ENCODE peak calls at places on chromosomes 4 and X, in six cellular contexts. J is choroid plexus epithelial cell, R is neural crest cell, Y is lower lobe of right lung, Q is MCF 10A, K is HepG2. F is an unnamed sample.
A peak's percentile ranks its signal among the peaks of the same experiment; 100 is the strongest.

GRCh38 chr4:187811586-187811985 is 184.0 kb upstream of the ZFP42 start:
- DNase-seq in J (no peak), Q (no peak), R (no peak), Y (no peak), K (no peak), F (no peak)

GRCh38 chr4:8710416-8710815 is 117.9 kb downstream of the CPZ start:
- DNase-seq in J (no peak), Q (no peak), K (no peak), Y (peak; percentile 18), R (no peak), F (no peak)

GRCh38 chr4:78552398-78553396 is 1.1 kb downstream of the ANXA3 start:
- DNase-seq in Q (peak; percentile 70), K (peak; percentile 67), J (peak; percentile 50), Y (peak; percentile 47), R (no peak), F (no peak)

GRCh38 chr4:124321370-124321769 is 391.2 kb downstream of the ANKRD50 start:
- DNase-seq in Q (no peak), K (no peak), R (no peak), Y (no peak), J (peak; percentile 46), F (no peak)

GRCh38 chrX:114611018-114611619 is 27.2 kb downstream of the HTR2C start:
- DNase-seq in J (peak; percentile 61), R (peak; percentile 46), Y (no peak), Q (peak; percentile 62), K (peak; percentile 3), F (no peak)

GRCh38 chr4:105147226-105148151 is 813 bp downstream of the TET2 start:
- DNase-seq in K (peak; percentile 24), Y (peak; percentile 47), J (peak; percentile 54), Q (peak; percentile 51), R (peak; percentile 31), F (no peak)

GRCh38 chr4:18938343-18939109 is 917.0 kb upstream of the LCORL start:
- DNase-seq in K (no peak), R (no peak), J (peak; percentile 62), Q (no peak), Y (no peak), F (no peak)

GRCh38 chr4:190121759-190122158 is 51.8 kb upstream of the DUX4 start:
- DNase-seq in Y (no peak), K (no peak), R (no peak), Q (no peak), J (no peak), F (no peak)

GRCh38 chr4:139740531-139741041 is 75.0 kb downstream of the MGST2 start:
- DNase-seq in Q (peak; percentile 93), R (no peak), K (peak; percentile 83), Y (peak; percentile 70), J (peak; percentile 97), F (peak; percentile 97)

GRCh38 chr4:173450281-173450680 is 51.4 kb upstream of the SCRG1 start:
- DNase-seq in Q (no peak), K (no peak), J (no peak), Y (no peak), R (no peak), F (no peak)

GRCh38 chr4:96638132-96638531 is 798.2 kb downstream of the PDHA2 start:
- DNase-seq in K (no peak), Y (no peak), Q (no peak), R (no peak), J (no peak), F (peak; percentile 14)

GRCh38 chr4:121658125-121658524 is 38.7 kb downstream of the ANXA5 start:
- DNase-seq in Q (peak; percentile 18), R (no peak), J (no peak), K (no peak), Y (no peak), F (no peak)

GRCh38 chr4:52657630-52658501 is 1.2 kb downstream of the USP46 start:
- DNase-seq in Y (no peak), Q (peak; percentile 30), J (peak; percentile 75), R (peak; percentile 6), K (no peak), F (no peak)

GRCh38 chr4:106614446-106614845 is 245.9 kb upstream of the GIMD1 start:
- DNase-seq in Q (no peak), J (peak; percentile 83), Y (no peak), R (no peak), K (peak; percentile 5), F (no peak)

DNA sequence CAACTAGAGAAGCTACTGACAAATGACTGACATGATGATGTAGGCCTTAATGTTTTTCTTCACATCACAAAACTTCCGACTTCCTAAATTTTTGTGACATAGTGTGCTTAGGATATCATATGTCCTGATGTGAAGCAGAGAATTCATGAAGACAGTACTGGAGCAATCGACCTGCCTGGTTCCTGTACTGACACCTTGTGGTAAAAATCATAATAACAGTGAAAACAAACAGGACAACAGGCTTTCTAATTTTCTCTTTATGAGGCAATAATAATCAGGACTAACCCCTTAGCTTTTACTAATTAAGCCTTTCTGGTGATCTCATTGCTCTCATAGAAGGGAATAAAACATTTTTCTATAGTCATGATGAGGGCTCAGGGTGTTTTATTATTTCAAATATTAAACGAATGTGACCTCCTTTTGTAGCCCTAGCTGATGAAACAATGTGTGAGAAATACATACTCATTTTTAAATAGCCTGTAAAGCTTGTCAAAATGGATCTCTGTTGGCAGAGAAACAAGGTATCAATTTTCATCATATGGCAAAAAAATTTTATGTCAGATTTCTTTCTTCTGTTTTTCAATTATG is 158.4 kb downstream of the TENT5D start:
- DNase-seq in K (peak; percentile 6), Q (peak; percentile 45), J (peak; percentile 28), Y (no peak), R (no peak), F (peak; percentile 7)
- TF ChIP-seq CTCF in K (peak; percentile 45), Q (peak; percentile 46), J (peak; percentile 50), Y (peak; percentile 20), R (peak; percentile 59), F (peak; percentile 43)

DNA sequence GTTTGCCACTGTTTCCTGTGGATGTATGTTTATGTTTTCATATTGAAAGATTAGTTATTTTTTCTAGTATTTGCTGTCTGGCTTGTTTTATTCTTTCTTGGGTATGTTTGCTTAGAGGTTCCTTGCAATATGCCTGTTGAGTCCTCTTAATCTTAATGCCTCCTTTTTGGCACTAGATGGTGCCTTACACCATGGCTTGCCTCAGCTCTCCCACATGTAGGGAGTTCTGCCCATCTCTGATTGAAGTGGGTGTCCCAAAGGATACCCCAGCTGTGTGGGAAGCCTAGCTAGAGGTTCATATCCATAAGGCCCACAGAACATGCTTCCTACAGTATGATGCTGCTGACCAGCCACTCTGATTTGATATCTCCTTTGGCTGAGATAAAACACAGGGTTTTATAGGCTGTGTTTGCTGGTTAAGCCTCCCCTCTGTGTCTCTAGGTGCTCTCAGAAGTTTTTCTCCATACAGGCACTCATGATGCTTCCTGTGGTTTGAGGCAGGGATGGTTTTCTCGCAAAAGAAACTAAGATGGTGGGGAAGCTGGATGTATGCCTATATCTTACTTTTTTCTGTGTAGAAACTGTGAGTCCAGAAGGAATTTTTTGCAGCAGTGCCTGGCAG is 162.4 kb downstream of the ASB9 start:
- DNase-seq in K (no peak), Y (no peak), J (no peak), R (no peak), Q (peak; percentile 3), F (no peak)
- TF ChIP-seq CTCF in K (peak; percentile 8), Y (no peak), J (no peak), R (no peak), Q (no peak), F (no peak)

DNA sequence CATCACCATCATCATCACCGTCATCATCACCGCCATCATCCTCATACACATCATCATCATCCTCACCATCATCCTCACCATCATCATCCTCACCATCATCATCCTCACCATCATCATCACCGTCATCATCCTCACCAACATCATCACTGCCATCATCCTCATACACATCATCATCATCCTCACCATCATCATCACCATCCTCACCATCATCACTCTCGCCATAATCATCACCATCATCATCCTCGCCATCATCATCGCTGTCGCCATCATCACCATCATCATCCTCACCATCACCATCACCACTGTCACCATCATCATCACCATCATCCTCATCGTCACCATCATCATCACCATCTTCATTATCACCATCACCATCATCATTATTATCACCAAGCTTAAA is 19.8 kb upstream of the DHRSX start:
- DNase-seq in K (no peak), Y (no peak), Q (no peak), R (no peak), J (no peak), F (no peak)
- TF ChIP-seq CTCF in K (no peak), Y (no peak), Q (no peak), R (no peak), J (no peak), F (no peak)

DNA sequence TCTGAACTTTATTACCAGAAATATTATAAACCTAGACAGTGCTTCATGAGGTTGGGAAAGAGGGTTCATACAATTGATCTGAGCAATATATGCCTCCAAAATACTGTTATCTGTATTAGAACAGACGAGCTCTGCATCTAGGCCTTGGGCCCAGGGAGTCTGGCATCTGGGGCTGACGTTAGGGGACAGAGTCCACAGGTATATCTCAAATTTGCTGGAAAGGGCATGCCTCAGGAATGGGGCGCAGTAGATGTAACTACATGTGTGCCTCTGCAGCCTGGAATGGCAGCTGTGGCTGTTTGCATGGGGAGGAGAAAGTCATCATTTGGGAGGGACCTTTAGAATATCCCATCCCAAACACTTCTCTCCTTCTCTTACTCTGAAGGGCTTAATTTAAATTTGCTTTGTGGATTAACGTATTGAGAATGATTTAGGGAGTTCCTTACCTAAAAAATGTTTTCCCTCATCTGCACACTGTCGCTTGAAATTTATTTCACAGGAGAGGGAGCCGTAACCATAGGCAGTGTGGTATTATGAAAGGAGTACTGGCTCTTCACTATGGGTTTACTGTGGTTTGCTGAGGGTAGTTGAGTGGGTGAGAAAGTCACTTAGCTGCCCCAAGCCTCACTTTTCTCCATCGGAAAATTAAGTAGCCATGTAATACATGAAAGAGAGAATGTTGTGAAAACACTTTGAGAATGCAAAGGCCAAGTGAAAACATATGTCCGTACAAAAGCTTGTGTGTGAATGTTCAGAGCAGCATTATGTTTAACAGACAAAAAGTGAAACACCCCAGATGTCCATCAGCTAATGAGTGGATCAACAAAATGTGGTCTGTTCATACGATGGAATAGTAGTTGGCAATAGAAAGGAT is 5.9 kb downstream of the ADD1 start:
- DNase-seq in Y (no peak), R (no peak), K (no peak), Q (no peak), J (peak; percentile 69), F (no peak)
- TF ChIP-seq CTCF in Y (no peak), R (no peak), K (no peak), Q (no peak), J (no peak), F (no peak)

GRCh38 chr4:48779095-48779997 is 733 bp downstream of the FRYL start:
- DNase-seq in Y (peak; percentile 82), K (peak; percentile 20), Q (peak; percentile 43), R (peak; percentile 57), J (peak; percentile 62), F (no peak)
- TF ChIP-seq CTCF in Y (peak; percentile 22), K (peak; percentile 29), Q (no peak), R (no peak), J (peak; percentile 2), F (peak; percentile 58)

DNA sequence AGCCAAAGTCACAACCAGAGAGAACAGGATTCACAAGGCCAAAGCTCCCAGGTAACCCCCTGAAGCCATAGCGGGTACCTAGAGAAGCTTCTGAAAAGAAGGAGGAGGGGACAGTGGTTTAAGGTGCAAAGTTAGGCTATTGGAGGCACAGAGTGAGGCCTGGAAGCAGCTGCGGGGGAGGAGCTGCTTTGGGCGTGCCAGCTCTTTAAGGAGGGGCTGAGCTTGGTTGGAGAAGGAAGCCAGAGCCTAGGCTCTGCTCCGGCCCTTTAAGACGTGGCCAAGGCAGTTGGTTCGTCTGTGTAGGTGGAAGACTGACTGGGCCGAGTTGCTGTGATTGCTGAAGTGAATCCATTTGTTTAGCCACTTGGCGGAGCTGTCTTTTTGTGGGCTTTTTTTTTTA is 1.5 kb downstream of the KLF8 start:
- DNase-seq in Y (peak; percentile 76), Q (peak; percentile 86), R (no peak), J (peak; percentile 3), K (no peak), F (no peak)
- TF ChIP-seq CTCF in Y (no peak), Q (no peak), R (peak; percentile 17), J (no peak), K (no peak), F (no peak)

F was measured in LNCaP clone FGC.